ENCODE peak calls at places on chromosome X, in eight cellular contexts. N is WERI-Rb-1, W is anterior cingulate cortex, V is NCI-H2081, E is posterior cingulate gyrus, S is fibroblast of mammary gland, A is tibial nerve, L is HFF-Myc. G is an unnamed sample.

GRCh38 chrX:154444001-154444754 is at the start of gene FAM50A:
- DNase-seq in S (peak), A (peak), N (peak), W (peak), L (no peak), V (peak), E (peak), G (no peak)

GRCh38 chrX:53717205-53717604 is 30.7 kb upstream of the HUWE1 start:
- DNase-seq in A (no peak), N (no peak), L (no peak), W (no peak), V (no peak), E (no peak), S (no peak), G (no peak)

GRCh38 chrX:8653956-8654355 is 78.0 kb downstream of the ANOS1 start:
- DNase-seq in E (no peak), V (no peak), S (no peak), L (no peak), A (no peak), N (no peak), W (no peak), G (no peak)

GRCh38 chrX:30618160-30618765 is 35.0 kb upstream of the GK start:
- DNase-seq in V (no peak), S (peak), L (no peak), A (no peak), W (no peak), E (no peak), N (no peak), G (no peak)

GRCh38 chrX:102154218-102154860 is 1.4 kb downstream of the BEX5 start:
- DNase-seq in W (peak), S (no peak), A (no peak), E (peak), V (no peak), N (no peak), L (no peak), G (no peak)

GRCh38 chrX:71579990-71580380 is 1.7 kb downstream of the GCNA start:
- DNase-seq in E (no peak), S (no peak), V (no peak), L (no peak), N (no peak), A (no peak), W (no peak), G (no peak)

GRCh38 chrX:40877869-40878268 is 142.5 kb upstream of the MED14 start:
- DNase-seq in W (no peak), L (no peak), A (no peak), V (no peak), S (peak), N (no peak), E (no peak), G (no peak)

GRCh38 chrX:41381685-41382084 is 47.7 kb downstream of the DDX3X start:
- DNase-seq in E (no peak), V (no peak), N (no peak), A (no peak), L (peak), S (peak), W (no peak), G (peak)

GRCh38 chrX:152915541-152916241 is 17.8 kb downstream of the ZNF185 start:
- DNase-seq in E (no peak), A (no peak), N (peak), S (peak), L (no peak), W (no peak), V (no peak), G (no peak)

G was measured in BJ.